ENCODE peak calls at places on chromosome 7, in six cellular contexts. A, U, Z, X, Q and R are unnamed samples.

GRCh38 chr7:98864726-98865420 is 4.9 kb downstream of the TMEM130 start:
- DNase-seq in Z (no peak), Q (no peak), U (no peak), X (no peak), A (no peak), R (no peak)

GRCh38 chr7:98119257-98119918 is 12.7 kb downstream of the LMTK2 start:
- DNase-seq in Z (no peak), A (peak; percentile 53), X (no peak), U (peak; percentile 85), Q (peak; percentile 78), R (peak; percentile 72)

GRCh38 chr7:80324032-80324431 is 187.8 kb downstream of the GNAT3 start:
- DNase-seq in A (no peak), U (peak; percentile 89), Q (peak; percentile 87), X (no peak), Z (no peak), R (peak; percentile 93)

GRCh38 chr7:118185163-118185860 is 1.3 kb downstream of the LSM8 start:
- DNase-seq in A (no peak), Z (no peak), X (no peak), U (peak; percentile 49), Q (peak; percentile 45), R (no peak)

GRCh38 chr7:98836811-98837631 is 32.8 kb downstream of the TMEM130 start:
- DNase-seq in Q (no peak), Z (no peak), A (peak; percentile 21), U (no peak), X (peak; percentile 93), R (no peak)

GRCh38 chr7:128863433-128863989 is 855 bp downstream of the ATP6V1F start:
- DNase-seq in Z (no peak), U (peak; percentile 65), A (peak; percentile 65), X (peak; percentile 65), Q (peak; percentile 52), R (peak; percentile 63)

GRCh38 chr7:27107901-27108381 is 5.5 kb upstream of the HOXA2 start:
- DNase-seq in Q (peak; percentile 19), Z (no peak), U (peak; percentile 45), A (no peak), X (no peak), R (no peak)

GRCh38 chr7:37081436-37081835 is 357.1 kb upstream of the AOAH start:
- DNase-seq in U (no peak), A (no peak), Q (no peak), Z (no peak), X (no peak), R (peak; percentile 23)

GRCh38 chr7:26912933-26913536 is 48.6 kb upstream of the SKAP2 start:
- DNase-seq in Z (no peak), X (no peak), A (no peak), U (no peak), Q (no peak), R (no peak)

GRCh38 chr7:90709501-90710465 is 113.7 kb downstream of the CDK14 start:
- DNase-seq in A (no peak), Q (peak; percentile 68), U (peak; percentile 74), Z (no peak), X (no peak), R (peak; percentile 9)

GRCh38 chr7:48101880-48102448 is 12.9 kb downstream of the UPP1 start:
- DNase-seq in X (peak; percentile 69), A (peak; percentile 29), Q (no peak), Z (no peak), U (no peak), R (no peak)

GRCh38 chr7:17446340-17446739 is 147.9 kb downstream of the AHR start:
- DNase-seq in U (no peak), Q (no peak), A (no peak), Z (no peak), X (no peak), R (no peak)

GRCh38 chr7:27972272-27972671 is 208.3 kb downstream of the JAZF1 start:
- DNase-seq in Z (no peak), U (no peak), X (no peak), Q (no peak), A (no peak), R (no peak)

GRCh38 chr7:155514296-155514695 is 32.1 kb downstream of the CNPY1 start:
- DNase-seq in Q (no peak), A (no peak), X (no peak), U (no peak), Z (no peak), R (no peak)

GRCh38 chr7:41030673-41031072 is 672.2 kb downstream of the INHBA start:
- DNase-seq in X (no peak), U (peak; percentile 62), Q (peak; percentile 54), A (no peak), Z (no peak), R (peak; percentile 24)

GRCh38 chr7:45670227-45670626 is 96.1 kb downstream of the ADCY1 start:
- DNase-seq in U (no peak), Q (no peak), A (no peak), Z (no peak), X (peak; percentile 13), R (no peak)

GRCh38 chr7:17099083-17099973 is 199.1 kb upstream of the AHR start:
- DNase-seq in U (peak; percentile 60), A (peak; percentile 98), Z (no peak), Q (peak; percentile 52), X (no peak), R (peak; percentile 96)

GRCh38 chr7:35465791-35466336 is 212.0 kb upstream of the TBX20 start:
- DNase-seq in X (no peak), A (no peak), U (no peak), Q (no peak), Z (no peak), R (no peak)

GRCh38 chr7:26153246-26153822 is 1.3 kb downstream of the NFE2L3 start:
- DNase-seq in Q (no peak), Z (no peak), U (no peak), A (no peak), X (peak; percentile 61), R (no peak)

GRCh38 chr7:136014659-136015058 is 37.5 kb upstream of the MTPN start:
- DNase-seq in X (no peak), U (no peak), Q (no peak), Z (no peak), A (no peak), R (no peak)

DNA sequence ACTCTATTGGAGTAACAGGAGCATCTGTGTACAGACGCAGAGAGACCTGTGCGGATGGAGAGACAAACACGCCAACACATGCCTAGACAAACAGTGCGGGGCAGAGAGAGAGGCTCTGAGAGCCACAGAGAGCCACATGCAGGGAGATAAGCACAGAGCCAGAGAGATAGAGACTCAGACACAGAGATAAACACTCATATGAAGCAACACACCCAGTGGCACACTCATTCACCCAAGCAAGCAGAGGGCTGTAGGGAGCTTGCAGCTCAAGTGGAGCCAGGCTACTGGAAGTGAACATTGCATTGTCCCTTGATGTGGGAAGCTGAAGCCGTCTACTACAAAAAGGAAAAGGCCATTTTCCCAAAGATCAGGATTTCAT is 46.6 kb upstream of the PODXL start:
- DNase-seq in A (no peak), Q (no peak), U (no peak), X (no peak), Z (no peak), R (peak; percentile 13)
- H3K4me1 ChIP-seq in A (no peaks in the 10 kb centered on the region), Q (peaks cover 13% of the 10 kb centered on the region), U (no peaks in the 10 kb centered on the region), X (peaks cover 24% of the 10 kb centered on the region), Z (no peaks in the 10 kb centered on the region), R (peaks cover 29% of the 10 kb centered on the region)

DNA sequence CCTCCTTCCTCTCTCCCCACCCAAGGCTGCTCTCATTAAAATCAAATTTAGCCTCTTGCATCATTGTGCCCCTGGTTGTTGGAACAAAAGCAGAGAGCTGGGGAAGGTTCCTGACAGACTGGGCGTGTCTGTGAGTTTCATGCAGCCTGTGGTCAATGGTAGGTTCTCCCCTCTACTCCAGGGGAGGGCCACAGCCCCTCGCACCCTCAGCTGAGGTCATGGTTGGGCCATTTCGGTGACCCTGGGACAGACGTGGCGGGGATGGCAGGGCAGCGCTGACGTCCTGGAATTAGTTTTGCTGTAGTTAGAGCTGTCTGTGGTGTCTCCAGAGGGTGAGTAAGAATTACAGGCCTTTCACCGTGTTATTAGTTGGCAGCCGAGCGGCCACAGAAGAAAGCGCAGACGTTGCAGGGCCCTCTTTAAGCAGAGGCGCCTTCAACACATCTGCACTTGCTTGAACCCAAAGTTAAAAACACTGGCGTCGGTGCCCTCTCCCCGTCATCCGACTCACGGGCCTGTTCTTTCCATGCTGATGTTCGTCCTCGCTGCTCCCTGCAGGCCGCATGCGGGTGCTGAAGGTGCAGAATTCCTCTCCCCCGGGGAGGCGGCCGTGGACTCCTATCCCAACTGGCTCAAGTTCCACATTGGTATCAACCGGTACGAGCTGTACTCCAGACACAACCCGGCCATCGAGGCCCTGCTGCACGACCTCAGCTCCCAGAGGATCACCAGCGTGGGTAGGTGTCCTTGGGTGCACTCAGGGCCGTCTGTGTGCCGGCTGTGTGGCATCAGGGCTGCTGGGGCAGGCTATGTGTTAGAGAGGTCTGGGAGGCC is 2.8 kb downstream of the FAM20C start:
- DNase-seq in X (no peak), U (peak; percentile 63), Q (peak; percentile 55), A (peak; percentile 24), Z (no peak), R (no peak)
- TF ChIP-seq CTCF in X (no peak), U (no peak), Q (no peak), A (no peak), Z (no peak), R (no peak)

DNA sequence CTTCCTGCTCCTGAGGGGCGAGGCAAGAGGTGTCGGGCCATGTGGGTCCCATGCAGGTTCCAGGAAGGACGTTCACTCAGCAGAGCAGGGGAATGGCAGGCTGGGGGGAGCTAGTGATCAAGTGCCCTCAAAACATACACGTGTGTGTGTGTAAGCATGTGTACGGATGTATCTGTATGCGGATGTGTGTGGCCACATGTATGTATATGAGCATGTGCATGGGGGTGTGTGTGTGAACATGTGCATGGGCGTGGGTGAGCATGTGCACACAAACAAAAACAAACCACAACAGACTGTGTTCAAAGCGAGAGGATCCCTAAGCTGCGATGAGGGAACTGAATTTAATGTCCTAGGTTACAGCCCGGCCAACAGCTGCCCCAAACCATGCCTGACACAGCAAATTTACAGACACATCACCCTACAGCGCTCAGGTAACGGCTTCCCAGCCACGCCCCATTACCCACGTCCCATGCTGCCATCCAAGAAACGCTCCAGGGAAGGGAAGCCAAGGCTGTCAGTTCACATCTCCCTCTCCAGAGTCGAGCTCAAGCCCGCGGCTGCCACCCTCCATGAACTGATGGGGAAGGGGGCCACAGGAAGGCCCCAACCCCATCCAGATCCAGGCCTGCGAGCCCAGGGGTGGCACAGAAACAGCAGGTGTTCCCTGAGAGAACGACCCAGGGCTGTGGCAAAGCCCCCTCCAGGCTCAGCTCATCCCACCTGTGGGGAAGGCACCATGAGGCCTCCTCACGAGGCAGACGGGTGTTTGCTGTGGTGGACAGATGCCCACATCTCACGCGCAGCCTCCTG is 56.6 kb downstream of the PTPRN2 start:
- DNase-seq in U (no peak), Q (no peak), Z (no peak), X (no peak), A (no peak), R (no peak)
- H3K9me3 ChIP-seq in U (no peaks in the 10 kb centered on the region), Q (peaks cover 9% of the 10 kb centered on the region), Z (no peaks in the 10 kb centered on the region), X (peaks cover 4% of the 10 kb centered on the region), A (no peaks in the 10 kb centered on the region), R (peaks cover 42% of the 10 kb centered on the region)

GRCh38 chr7:2123916-2124315 is 108.8 kb downstream of the MAD1L1 start:
- DNase-seq in U (no peak), X (no peak), Z (no peak), Q (no peak), A (no peak), R (no peak)

GRCh38 chr7:2124604-2125345 is 108.0 kb downstream of the MAD1L1 start:
- DNase-seq in Z (no peak), U (no peak), Q (no peak), A (no peak), X (no peak), R (no peak)

GRCh38 chr7:2123360-2123759 is 109.4 kb downstream of the MAD1L1 start:
- DNase-seq in U (no peak), A (no peak), Q (no peak), X (no peak), Z (no peak), R (no peak)

GRCh38 chr7:2120841-2121830 is 111.6 kb downstream of the MAD1L1 start:
- DNase-seq in X (no peak), Q (no peak), U (no peak), A (no peak), Z (no peak), R (no peak)

GRCh38 chr7:2122651-2123050 is 110.1 kb downstream of the MAD1L1 start:
- DNase-seq in X (no peak), A (no peak), Z (no peak), Q (no peak), U (no peak), R (no peak)
- H3K4me1 ChIP-seq in X (no peaks in the 10 kb centered on the region), A (peaks cover 4% of the 10 kb centered on the region), Z (no peaks in the 10 kb centered on the region), Q (no peaks in the 10 kb centered on the region), U (no peaks in the 10 kb centered on the region), R (peaks cover 12% of the 10 kb centered on the region)